ENCODE peak calls at places on chromosomes 7 and 10, in seven cellular contexts. A is Panc1, L is A549, Y is Peyer's patch, M is HL-60, H is gastrocnemius medialis, K is transverse colon. B is an unnamed sample.

GRCh38 chr10:30639946-30640786 is 10.6 kb upstream of the LYZL2 start:
- DNase-seq in H (peak), Y (no peak), M (peak), K (no peak), L (peak), A (peak), B (no peak)

GRCh38 chr10:29658984-29659769 is 24.4 kb upstream of the SVIL start:
- DNase-seq in Y (no peak), H (no peak), M (peak), L (peak), A (peak), K (peak), B (peak)

GRCh38 chr7:158843775-158844174 is 12.6 kb upstream of the DYNC2I1 start:
- DNase-seq in K (no peak), M (no peak), Y (no peak), H (no peak), L (no peak), A (no peak), B (no peak)

GRCh38 chr10:20890491-20891337 is 6.4 kb downstream of the NEBL start:
- DNase-seq in A (no peak), H (no peak), K (no peak), Y (no peak), L (no peak), M (no peak), B (no peak)

GRCh38 chr10:25059990-25060389 is 43.6 kb downstream of the THNSL1 start:
- DNase-seq in M (no peak), H (no peak), L (peak), Y (peak), A (no peak), K (peak), B (no peak)

GRCh38 chr7:66281678-66282593 is 76.8 kb downstream of the TPST1 start:
- DNase-seq in L (no peak), K (no peak), Y (no peak), H (peak), M (peak), A (no peak), B (no peak)

GRCh38 chr7:155466142-155466813 is 8.3 kb downstream of the EN2 start:
- DNase-seq in K (no peak), A (no peak), Y (no peak), M (no peak), H (no peak), L (no peak), B (no peak)

GRCh38 chr10:110457851-110458582 is 39.7 kb upstream of the DUSP5 start:
- DNase-seq in K (peak), L (no peak), H (no peak), Y (no peak), A (no peak), M (no peak), B (no peak)

GRCh38 chr10:31808258-31809218 is 120.1 kb downstream of the ARHGAP12 start:
- DNase-seq in A (peak), L (no peak), M (peak), K (peak), Y (no peak), H (peak), B (no peak)

GRCh38 chr10:60098676-60099601 is 192.6 kb upstream of the CCDC6 start:
- DNase-seq in Y (no peak), H (no peak), L (peak), K (no peak), M (peak), A (no peak), B (no peak)

GRCh38 chr10:61903991-61904350 is 2.5 kb downstream of the ARID5B start:
- DNase-seq in Y (no peak), K (no peak), H (no peak), A (no peak), M (no peak), L (no peak), B (no peak)

GRCh38 chr10:61903184-61903990 is 1.9 kb downstream of the ARID5B start:
- DNase-seq in A (no peak), H (peak), L (peak), K (peak), M (peak), Y (peak), B (peak)

GRCh38 chr10:61905837-61906236 is 4.3 kb downstream of the ARID5B start:
- DNase-seq in M (no peak), K (no peak), A (no peak), Y (no peak), L (no peak), H (no peak), B (no peak)

GRCh38 chr10:61905446-61905725 is 3.9 kb downstream of the ARID5B start:
- DNase-seq in H (no peak), M (no peak), K (no peak), L (no peak), A (no peak), Y (no peak), B (no peak)

GRCh38 chr10:61904711-61905445 is 3.4 kb downstream of the ARID5B start:
- DNase-seq in K (peak), M (no peak), L (peak), H (no peak), Y (no peak), A (peak), B (peak)
- TF ChIP-seq CTCF in K (no peak), M (no peak), L (peak), H (no peak), Y (no peak), A (peak), B (no peak)

GRCh38 chr7:121795736-121796135 is 77.2 kb upstream of the PTPRZ1 start:
- DNase-seq in A (no peak), Y (no peak), H (no peak), K (no peak), L (no peak), M (no peak), B (no peak)
- H3K27ac ChIP-seq in A (no peak), Y (no peak), H (no peak), K (no peak), L (no peak), M (no peak), B (no peak)

DNA sequence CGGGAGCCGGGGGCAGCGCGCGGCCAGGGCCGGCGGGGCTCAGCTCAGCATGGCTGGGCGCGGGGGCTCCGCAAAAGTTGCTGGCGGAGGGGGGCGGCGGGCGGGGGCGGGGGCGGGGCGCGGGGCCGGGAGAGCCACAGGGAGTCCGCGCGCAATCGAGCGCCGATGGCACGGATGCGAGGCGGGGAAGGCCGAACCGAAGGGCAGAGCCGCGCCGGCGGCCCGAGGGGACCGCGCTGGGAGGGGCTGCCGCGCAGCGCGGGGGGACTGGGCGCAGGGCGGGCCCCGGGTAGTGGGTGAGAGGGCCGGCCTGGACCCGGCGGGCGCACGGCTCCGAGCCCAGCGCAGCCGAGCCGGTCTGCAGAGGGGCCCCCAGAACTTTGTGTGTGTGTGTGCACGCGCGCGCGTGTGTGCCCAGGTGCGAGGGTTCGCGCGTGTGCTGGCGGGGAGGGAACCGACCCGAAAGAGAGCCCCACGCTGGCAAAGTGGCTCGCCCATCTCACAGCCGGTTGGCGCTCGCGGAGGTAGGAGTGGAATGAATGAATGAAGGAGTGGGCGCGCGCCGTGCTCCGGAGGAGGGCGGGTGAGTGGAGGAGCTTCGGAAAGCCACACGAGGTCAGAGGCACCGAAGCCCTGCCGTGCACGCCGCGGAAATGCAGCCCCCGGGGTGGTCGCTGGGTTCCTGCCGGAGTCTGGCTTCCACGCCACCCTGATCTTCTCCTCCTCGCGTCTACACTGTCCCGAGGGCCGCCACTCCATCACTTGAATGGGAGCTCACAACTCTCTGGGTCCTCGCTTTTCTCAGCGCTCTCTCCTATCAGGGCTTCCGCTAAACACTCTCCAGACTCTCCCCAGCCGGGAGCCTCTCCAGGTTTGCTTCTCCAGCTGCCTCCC is at the start of gene HIPK2:
- DNase-seq in K (peak), L (peak), M (peak), A (no peak), H (peak), Y (peak), B (peak)
- TF ChIP-seq CTCF in K (no peak), L (no peak), M (no peak), A (no peak), H (no peak), Y (no peak), B (no peak)

DNA sequence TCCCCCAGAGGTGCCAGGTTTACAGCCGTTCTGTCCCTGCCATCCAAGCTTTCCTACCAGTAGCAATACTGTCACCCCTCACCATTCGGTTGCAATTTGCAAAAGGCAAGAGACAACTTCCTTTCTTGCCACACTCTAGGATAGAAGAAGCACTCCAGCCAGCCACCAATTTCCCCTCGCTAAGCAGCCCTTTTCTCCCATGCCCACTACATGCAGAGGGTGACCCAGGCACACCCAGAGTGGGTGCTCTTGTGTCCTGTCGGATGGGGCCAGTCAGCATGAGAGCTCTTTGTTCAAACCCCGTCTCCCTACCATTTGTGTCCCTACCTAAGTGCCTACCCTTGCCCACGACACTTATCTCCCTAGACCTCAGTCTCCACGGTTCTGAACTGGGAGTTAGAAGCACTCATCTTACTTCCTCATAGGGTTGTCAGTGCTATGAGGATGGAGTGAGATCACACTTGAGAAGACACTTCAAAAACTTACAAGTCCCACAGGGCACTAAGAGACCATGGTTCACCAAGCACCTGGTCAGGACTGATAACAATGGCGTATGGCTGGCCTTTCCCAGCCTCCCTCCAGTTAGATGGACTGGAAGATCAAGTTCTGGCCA is 43.3 kb downstream of the KCNMA1 start:
- DNase-seq in L (no peak), A (no peak), K (no peak), H (no peak), M (no peak), Y (peak), B (no peak)
- H3K27ac ChIP-seq in L (peak), A (peak), K (peak), H (peak), M (no peak), Y (no peak), B (no peak)

GRCh38 chr10:123967626-123968243 is 76.1 kb upstream of the CPXM2 start:
- DNase-seq in H (peak), K (peak), M (peak), Y (peak), L (peak), A (peak), B (no peak)
- TF ChIP-seq CTCF in H (peak), K (peak), M (peak), Y (peak), L (peak), A (peak), B (peak)

B was measured in CD4-positive, alpha-beta T cell.